ENCODE peak calls at places on chromosomes 16 and 17, in seven cellular contexts. E is endothelial cell of umbilical vein, L is gastrocnemius medialis, U is RWPE1, P is HCT116, X is dorsolateral prefrontal cortex, M is PC-9. Y is an unnamed sample.

GRCh38 chr16:81694494-81695285 is 84.4 kb upstream of the PLCG2 start:
- DNase-seq in X (no peak), U (no peak), L (no peak), E (peak; percentile 92), P (no peak), M (no peak), Y (no peak)

GRCh38 chr16:6095414-6095813 is 997.8 kb upstream of the EEF2KMT start:
- DNase-seq in X (no peak), M (no peak), U (no peak), L (no peak), E (no peak), P (no peak), Y (no peak)

GRCh38 chr17:35132099-35132498 is 10.0 kb downstream of the NLE1 start:
- DNase-seq in E (no peak), L (no peak), M (no peak), X (no peak), U (no peak), P (no peak), Y (no peak)

GRCh38 chr16:69769404-69769803 is 7.3 kb downstream of the WWP2 start:
- DNase-seq in P (no peak), E (no peak), M (no peak), X (no peak), L (no peak), U (no peak), Y (no peak)

GRCh38 chr17:39963826-39964225 is 1.0 kb downstream of the GSDMA start:
- DNase-seq in P (no peak), E (no peak), U (peak; percentile 69), X (no peak), L (no peak), M (peak; percentile 39), Y (no peak)

GRCh38 chr17:64278614-64279013 is 15.6 kb upstream of the TEX2 start:
- DNase-seq in E (peak; percentile 59), X (no peak), U (peak; percentile 62), M (no peak), L (no peak), P (peak; percentile 16), Y (no peak)

GRCh38 chr16:69017036-69017783 is 88.2 kb upstream of the HAS3 start:
- DNase-seq in E (peak; percentile 92), L (no peak), X (no peak), U (peak; percentile 56), P (peak; percentile 82), M (no peak), Y (no peak)

GRCh38 chr17:31492880-31493655 is 101.6 kb downstream of the RAB11FIP4 start:
- DNase-seq in L (no peak), P (no peak), E (no peak), X (no peak), M (no peak), U (no peak), Y (peak; percentile 41)

DNA sequence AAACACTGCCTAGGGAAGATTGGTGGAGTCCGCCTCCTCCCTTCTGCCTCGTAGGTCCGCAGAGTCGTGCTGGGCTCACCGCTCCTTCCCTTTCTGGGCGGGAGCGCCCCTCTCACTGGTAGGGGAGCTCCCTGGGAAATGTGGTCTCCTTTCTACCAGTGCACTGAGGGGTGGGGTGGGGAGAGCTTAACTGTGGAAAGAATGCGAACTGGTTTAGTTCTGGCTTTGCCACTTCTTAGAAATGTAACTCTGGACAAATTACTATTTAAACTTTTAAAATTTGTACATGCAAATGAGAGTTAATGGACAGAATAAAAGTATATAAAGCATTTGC is 105.7 kb downstream of the RPTOR start:
- DNase-seq in P (no peak), E (no peak), M (no peak), U (no peak), L (no peak), X (no peak), Y (no peak)
- TF ChIP-seq CTCF in P (no peak), E (no peak), M (no peak), U (no peak), L (no peak), X (no peak), Y (no peak)

DNA sequence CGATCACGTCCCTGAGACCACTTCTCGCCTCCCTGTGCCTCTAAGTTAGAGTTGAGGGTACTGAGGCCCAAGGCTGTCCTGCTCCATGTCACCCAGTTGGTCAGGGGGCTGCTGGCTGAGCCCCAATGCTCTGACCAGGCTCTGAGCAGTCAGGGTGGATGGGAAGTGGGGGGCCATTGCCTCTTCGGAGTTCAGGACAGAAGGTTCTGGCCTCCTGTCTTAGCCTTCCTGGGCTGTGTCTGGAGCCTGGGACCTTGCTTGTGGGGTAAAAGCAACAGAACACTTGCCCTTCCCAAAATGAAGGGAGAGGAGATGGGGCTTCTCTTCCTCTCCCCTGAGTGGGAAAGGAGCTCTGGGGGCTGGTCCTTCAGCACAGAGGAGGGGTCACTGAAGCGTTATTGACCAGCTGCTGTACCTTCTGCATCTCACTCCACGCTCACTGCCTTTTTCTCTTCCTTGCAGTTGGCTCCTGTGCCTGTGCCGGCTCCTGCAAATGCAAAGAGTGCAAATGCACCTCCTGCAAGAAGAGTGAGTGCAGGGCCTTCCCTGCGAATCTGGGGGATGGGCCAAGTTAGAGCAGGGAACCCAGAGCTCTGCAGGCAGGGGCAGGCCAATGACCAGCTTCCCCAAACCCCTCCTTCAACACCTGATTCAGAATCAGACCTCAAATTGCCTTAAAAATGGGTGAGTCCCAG is 580 bp downstream of the MT1X start:
- DNase-seq in M (no peak), P (no peak), U (no peak), X (no peak), L (peak; percentile 42), E (no peak), Y (no peak)
- H3K27ac ChIP-seq in M (no peak overlapping the region), P (peak overlapping the region; percentile 61), U (peak overlapping the region; percentile 99), X (no peak overlapping the region), L (peak overlapping the region; percentile 94), E (peak overlapping the region; percentile 18), Y (peak overlapping the region; percentile 92)

GRCh38 chr17:45971698-45972141 is 27.3 kb upstream of the STH start:
- DNase-seq in P (no peak), U (no peak), L (no peak), X (no peak), M (no peak), E (no peak), Y (peak; percentile 35)
- TF ChIP-seq CTCF in P (peak; percentile 27), U (no peak), L (no peak), X (no peak), M (no peak), E (no peak), Y (no peak)

GRCh38 chr16:89476379-89476778 is 14.0 kb downstream of the ANKRD11 start:
- DNase-seq in E (no peak), U (peak; percentile 95), P (no peak), M (peak; percentile 81), L (peak; percentile 69), X (no peak), Y (peak; percentile 16)
- H3K27ac ChIP-seq in E (no peak overlapping the region), U (peak overlapping the region; percentile 92), P (peak overlapping the region; percentile 13), M (peak overlapping the region; percentile 55), L (peak overlapping the region; percentile 86), X (no peak overlapping the region), Y (peak overlapping the region; percentile 79)

DNA sequence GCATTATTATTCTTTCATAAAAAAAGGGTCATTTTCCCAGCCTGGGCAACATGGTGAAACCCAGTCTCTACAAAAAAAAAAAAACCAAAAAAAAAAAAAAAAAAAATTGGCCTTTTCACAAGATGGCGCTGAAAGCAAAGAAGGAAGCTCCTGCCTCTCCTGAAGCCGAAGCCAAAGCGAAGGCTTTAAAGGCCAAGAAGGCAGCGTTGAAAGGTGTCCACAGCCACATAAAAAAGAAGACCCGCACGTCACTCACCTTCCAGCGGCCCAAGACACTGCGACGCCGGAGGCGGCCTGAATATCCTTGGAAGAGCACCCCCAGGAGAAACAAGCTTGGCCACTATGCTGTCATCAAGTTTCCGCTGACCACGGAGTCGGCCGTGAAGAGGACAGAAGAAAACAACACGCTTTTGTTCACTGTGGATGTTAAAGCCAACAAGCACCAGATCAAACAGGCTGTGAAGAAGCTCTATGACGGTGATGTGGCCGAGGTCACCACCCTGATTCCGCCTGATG is 4.9 kb upstream of the PGAP6 start:
- DNase-seq in U (no peak), M (no peak), P (no peak), E (no peak), L (no peak), X (peak; percentile 53), Y (no peak)
- TF ChIP-seq CTCF in U (no peak), M (no peak), P (no peak), E (no peak), L (no peak), X (no peak), Y (no peak)

GRCh38 chr17:77208856-77209255 is 68.1 kb downstream of the SEC14L1 start:
- DNase-seq in X (no peak), L (no peak), U (no peak), P (no peak), M (no peak), E (no peak), Y (no peak)
- H3K27ac ChIP-seq in X (peak overlapping the region; percentile 87), L (peak overlapping the region; percentile 78), U (no peak overlapping the region), P (no peak overlapping the region), M (no peak overlapping the region), E (peak overlapping the region; percentile 91), Y (peak overlapping the region; percentile 80)

GRCh38 chr17:75288784-75289121 is 480 bp downstream of the SLC25A19 start:
- DNase-seq in P (no peak), M (peak; percentile 59), X (no peak), L (no peak), U (peak; percentile 50), E (no peak), Y (peak; percentile 38)
- TF ChIP-seq CTCF in P (no peak), M (no peak), X (no peak), L (no peak), U (no peak), E (no peak), Y (no peak)

Y was measured in psoas muscle.